ENCODE peak calls at places on chromosome X, in ten cellular contexts. One of them, this sample, is unnamed.

GRCh38 chrX:12970691-12971202 is 4.2 kb upstream of the TMSB4X start:
- DNase-seq in BJ: no peak
- DNase-seq in esophagus muscularis mucosa: no peak
- DNase-seq in AG04450: no peak
- DNase-seq in dorsolateral prefrontal cortex: no peak
- DNase-seq in psoas muscle: no peak
- DNase-seq in fibroblast of villous mesenchyme: peak
- DNase-seq in GM12865: peak
- DNase-seq in lower leg skin: no peak
- DNase-seq in upper lobe of right lung: no peak
- DNase-seq in this sample: no peak

GRCh38 chrX:85084770-85085393 is 81.2 kb downstream of the APOOL start:
- DNase-seq in dorsolateral prefrontal cortex: peak
- DNase-seq in fibroblast of villous mesenchyme: peak
- DNase-seq in GM12865: peak
- DNase-seq in upper lobe of right lung: no peak
- DNase-seq in psoas muscle: no peak
- DNase-seq in AG04450: peak
- DNase-seq in esophagus muscularis mucosa: no peak
- DNase-seq in BJ: no peak
- DNase-seq in lower leg skin: no peak
- DNase-seq in this sample: peak

GRCh38 chrX:132908891-132909290 is 49.5 kb downstream of the HS6ST2 start:
- DNase-seq in BJ: no peak
- DNase-seq in lower leg skin: no peak
- DNase-seq in psoas muscle: no peak
- DNase-seq in dorsolateral prefrontal cortex: no peak
- DNase-seq in fibroblast of villous mesenchyme: no peak
- DNase-seq in esophagus muscularis mucosa: no peak
- DNase-seq in upper lobe of right lung: no peak
- DNase-seq in AG04450: no peak
- DNase-seq in GM12865: no peak
- DNase-seq in this sample: no peak

GRCh38 chrX:70226048-70226447 is 8.4 kb upstream of the AWAT1 start:
- DNase-seq in GM12865: no peak
- DNase-seq in psoas muscle: no peak
- DNase-seq in dorsolateral prefrontal cortex: no peak
- DNase-seq in AG04450: no peak
- DNase-seq in upper lobe of right lung: no peak
- DNase-seq in lower leg skin: no peak
- DNase-seq in BJ: no peak
- DNase-seq in fibroblast of villous mesenchyme: no peak
- DNase-seq in esophagus muscularis mucosa: no peak
- DNase-seq in this sample: no peak

GRCh38 chrX:51743179-51743957 is at the start of gene GSPT2:
- DNase-seq in esophagus muscularis mucosa: no peak
- DNase-seq in dorsolateral prefrontal cortex: peak
- DNase-seq in psoas muscle: peak
- DNase-seq in GM12865: peak
- DNase-seq in upper lobe of right lung: peak
- DNase-seq in lower leg skin: peak
- DNase-seq in AG04450: peak
- DNase-seq in fibroblast of villous mesenchyme: peak
- DNase-seq in BJ: peak
- DNase-seq in this sample: peak

GRCh38 chrX:49210406-49210805 is 10.4 kb upstream of the SYP start:
- DNase-seq in fibroblast of villous mesenchyme: no peak
- DNase-seq in dorsolateral prefrontal cortex: no peak
- DNase-seq in GM12865: no peak
- DNase-seq in psoas muscle: no peak
- DNase-seq in esophagus muscularis mucosa: no peak
- DNase-seq in AG04450: no peak
- DNase-seq in lower leg skin: no peak
- DNase-seq in BJ: no peak
- DNase-seq in upper lobe of right lung: no peak
- DNase-seq in this sample: no peak

GRCh38 chrX:17656035-17656418 is 81.3 kb upstream of the SCML1 start:
- DNase-seq in dorsolateral prefrontal cortex: peak
- DNase-seq in psoas muscle: no peak
- DNase-seq in BJ: no peak
- DNase-seq in upper lobe of right lung: no peak
- DNase-seq in AG04450: no peak
- DNase-seq in lower leg skin: no peak
- DNase-seq in GM12865: no peak
- DNase-seq in fibroblast of villous mesenchyme: no peak
- DNase-seq in esophagus muscularis mucosa: no peak
- DNase-seq in this sample: no peak

GRCh38 chrX:81377329-81377728 is 175.4 kb downstream of the SH3BGRL start:
- DNase-seq in fibroblast of villous mesenchyme: peak
- DNase-seq in lower leg skin: no peak
- DNase-seq in psoas muscle: no peak
- DNase-seq in AG04450: peak
- DNase-seq in BJ: no peak
- DNase-seq in esophagus muscularis mucosa: no peak
- DNase-seq in upper lobe of right lung: no peak
- DNase-seq in dorsolateral prefrontal cortex: no peak
- DNase-seq in GM12865: peak
- DNase-seq in this sample: peak

GRCh38 chrX:43702079-43702524 is 46.0 kb downstream of the MAOA start:
- DNase-seq in esophagus muscularis mucosa: no peak
- DNase-seq in BJ: no peak
- DNase-seq in psoas muscle: no peak
- DNase-seq in upper lobe of right lung: no peak
- DNase-seq in AG04450: no peak
- DNase-seq in dorsolateral prefrontal cortex: no peak
- DNase-seq in lower leg skin: no peak
- DNase-seq in GM12865: no peak
- DNase-seq in fibroblast of villous mesenchyme: no peak
- DNase-seq in this sample: no peak

GRCh38 chrX:51026862-51027261 is 116.3 kb downstream of the BMP15 start:
- DNase-seq in GM12865: peak
- DNase-seq in BJ: no peak
- DNase-seq in AG04450: no peak
- DNase-seq in fibroblast of villous mesenchyme: no peak
- DNase-seq in dorsolateral prefrontal cortex: no peak
- DNase-seq in lower leg skin: no peak
- DNase-seq in esophagus muscularis mucosa: no peak
- DNase-seq in upper lobe of right lung: no peak
- DNase-seq in psoas muscle: no peak
- DNase-seq in this sample: no peak

GRCh38 chrX:147738260-147738659 is 173.5 kb upstream of the FMR1 start:
- DNase-seq in psoas muscle: no peak
- DNase-seq in lower leg skin: no peak
- DNase-seq in GM12865: no peak
- DNase-seq in upper lobe of right lung: no peak
- DNase-seq in AG04450: no peak
- DNase-seq in BJ: no peak
- DNase-seq in fibroblast of villous mesenchyme: no peak
- DNase-seq in dorsolateral prefrontal cortex: no peak
- DNase-seq in esophagus muscularis mucosa: no peak
- DNase-seq in this sample: no peak

GRCh38 chrX:141903400-141904155 is at the start of gene MAGEC1:
- DNase-seq in esophagus muscularis mucosa: no peak
- DNase-seq in fibroblast of villous mesenchyme: no peak
- DNase-seq in psoas muscle: no peak
- DNase-seq in GM12865: no peak
- DNase-seq in upper lobe of right lung: no peak
- DNase-seq in BJ: no peak
- DNase-seq in lower leg skin: peak
- DNase-seq in AG04450: no peak
- DNase-seq in dorsolateral prefrontal cortex: no peak
- DNase-seq in this sample: no peak

GRCh38 chrX:8879750-8880149 is 78.6 kb upstream of the FAM9A start:
- DNase-seq in psoas muscle: no peak
- DNase-seq in esophagus muscularis mucosa: no peak
- DNase-seq in BJ: no peak
- DNase-seq in GM12865: peak
- DNase-seq in dorsolateral prefrontal cortex: no peak
- DNase-seq in AG04450: no peak
- DNase-seq in lower leg skin: no peak
- DNase-seq in fibroblast of villous mesenchyme: peak
- DNase-seq in upper lobe of right lung: no peak
- DNase-seq in this sample: no peak

GRCh38 chrX:34467437-34467836 is 189.6 kb downstream of the TMEM47 start:
- DNase-seq in dorsolateral prefrontal cortex: no peak
- DNase-seq in psoas muscle: no peak
- DNase-seq in esophagus muscularis mucosa: no peak
- DNase-seq in BJ: no peak
- DNase-seq in fibroblast of villous mesenchyme: peak
- DNase-seq in lower leg skin: no peak
- DNase-seq in AG04450: no peak
- DNase-seq in GM12865: no peak
- DNase-seq in upper lobe of right lung: no peak
- DNase-seq in this sample: no peak

GRCh38 chrX:17564689-17565409 is 172.4 kb upstream of the SCML1 start:
- DNase-seq in GM12865: no peak
- DNase-seq in fibroblast of villous mesenchyme: peak
- DNase-seq in dorsolateral prefrontal cortex: no peak
- DNase-seq in lower leg skin: no peak
- DNase-seq in AG04450: no peak
- DNase-seq in upper lobe of right lung: no peak
- DNase-seq in psoas muscle: peak
- DNase-seq in BJ: no peak
- DNase-seq in esophagus muscularis mucosa: no peak
- DNase-seq in this sample: no peak

GRCh38 chrX:1661048-1661921 is 46.4 kb downstream of the ASMT start:
- DNase-seq in fibroblast of villous mesenchyme: no peak
- DNase-seq in BJ: no peak
- DNase-seq in psoas muscle: peak
- DNase-seq in AG04450: no peak
- DNase-seq in lower leg skin: peak
- DNase-seq in dorsolateral prefrontal cortex: no peak
- DNase-seq in upper lobe of right lung: peak
- DNase-seq in GM12865: peak
- DNase-seq in esophagus muscularis mucosa: no peak
- DNase-seq in this sample: no peak
- H3K4me3 ChIP-seq in fibroblast of villous mesenchyme: no peak
- H3K4me3 ChIP-seq in BJ: no peak
- H3K4me3 ChIP-seq in psoas muscle: no peak
- H3K4me3 ChIP-seq in AG04450: no peak
- H3K4me3 ChIP-seq in lower leg skin: no peak
- H3K4me3 ChIP-seq in dorsolateral prefrontal cortex: peak
- H3K4me3 ChIP-seq in upper lobe of right lung: peak
- H3K4me3 ChIP-seq in GM12865: peak
- H3K4me3 ChIP-seq in esophagus muscularis mucosa: no peak
- H3K4me3 ChIP-seq in this sample: no peak

GRCh38 chrX:41922694-41923171 is 621 bp downstream of the CASK start:
- DNase-seq in esophagus muscularis mucosa: no peak
- DNase-seq in psoas muscle: peak
- DNase-seq in GM12865: peak
- DNase-seq in dorsolateral prefrontal cortex: no peak
- DNase-seq in upper lobe of right lung: peak
- DNase-seq in lower leg skin: no peak
- DNase-seq in AG04450: no peak
- DNase-seq in BJ: no peak
- DNase-seq in fibroblast of villous mesenchyme: peak
- DNase-seq in this sample: no peak
- TF ChIP-seq CTCF in esophagus muscularis mucosa: no peak
- TF ChIP-seq CTCF in psoas muscle: no peak
- TF ChIP-seq CTCF in GM12865: no peak
- TF ChIP-seq CTCF in dorsolateral prefrontal cortex: no peak
- TF ChIP-seq CTCF in upper lobe of right lung: no peak
- TF ChIP-seq CTCF in lower leg skin: no peak
- TF ChIP-seq CTCF in AG04450: no peak
- TF ChIP-seq CTCF in BJ: no peak
- TF ChIP-seq CTCF in fibroblast of villous mesenchyme: no peak
- TF ChIP-seq CTCF in this sample: peak

GRCh38 chrX:154799554-154800348 is 5.5 kb downstream of the MPP1 start:
- DNase-seq in BJ: no peak
- DNase-seq in fibroblast of villous mesenchyme: peak
- DNase-seq in GM12865: no peak
- DNase-seq in psoas muscle: no peak
- DNase-seq in upper lobe of right lung: no peak
- DNase-seq in dorsolateral prefrontal cortex: no peak
- DNase-seq in lower leg skin: no peak
- DNase-seq in esophagus muscularis mucosa: no peak
- DNase-seq in AG04450: no peak
- DNase-seq in this sample: peak
- H3K4me3 ChIP-seq in BJ: no peak
- H3K4me3 ChIP-seq in fibroblast of villous mesenchyme: no peak
- H3K4me3 ChIP-seq in GM12865: no peak
- H3K4me3 ChIP-seq in psoas muscle: no peak
- H3K4me3 ChIP-seq in upper lobe of right lung: no peak
- H3K4me3 ChIP-seq in dorsolateral prefrontal cortex: no peak
- H3K4me3 ChIP-seq in lower leg skin: no peak
- H3K4me3 ChIP-seq in esophagus muscularis mucosa: no peak
- H3K4me3 ChIP-seq in AG04450: no peak
- H3K4me3 ChIP-seq in this sample: no peak

GRCh38 chrX:137896123-137896522 is 330.2 kb downstream of the ZIC3 start:
- DNase-seq in BJ: no peak
- DNase-seq in psoas muscle: no peak
- DNase-seq in lower leg skin: no peak
- DNase-seq in GM12865: no peak
- DNase-seq in upper lobe of right lung: no peak
- DNase-seq in dorsolateral prefrontal cortex: no peak
- DNase-seq in fibroblast of villous mesenchyme: no peak
- DNase-seq in esophagus muscularis mucosa: no peak
- DNase-seq in AG04450: no peak
- DNase-seq in this sample: no peak
- TF ChIP-seq CTCF in BJ: no peak
- TF ChIP-seq CTCF in psoas muscle: no peak
- TF ChIP-seq CTCF in lower leg skin: no peak
- TF ChIP-seq CTCF in GM12865: no peak
- TF ChIP-seq CTCF in upper lobe of right lung: no peak
- TF ChIP-seq CTCF in dorsolateral prefrontal cortex: no peak
- TF ChIP-seq CTCF in fibroblast of villous mesenchyme: no peak
- TF ChIP-seq CTCF in esophagus muscularis mucosa: no peak
- TF ChIP-seq CTCF in AG04450: no peak
- TF ChIP-seq CTCF in this sample: no peak